ENCODE peak calls at places on chromosome 11, in six cellular contexts. One of them, this sample, is unnamed.

GRCh38 chr11:117072517-117073218 is 25.6 kb downstream of the SIK3 start:
- DNase-seq in kidney epithelial cell: peak; percentile 89
- DNase-seq in stomach: no peak
- DNase-seq in lower leg skin: no peak
- DNase-seq in right lobe of liver: no peak
- DNase-seq in brain microvascular endothelial cell: peak; percentile 93
- DNase-seq in this sample: peak; percentile 56

GRCh38 chr11:23569547-23569946 is 709.3 kb upstream of the CCDC179 start:
- DNase-seq in kidney epithelial cell: no peak
- DNase-seq in stomach: no peak
- DNase-seq in lower leg skin: no peak
- DNase-seq in right lobe of liver: no peak
- DNase-seq in brain microvascular endothelial cell: no peak
- DNase-seq in this sample: no peak

GRCh38 chr11:66848671-66849500 is 5.6 kb downstream of the RCE1 start:
- DNase-seq in kidney epithelial cell: no peak
- DNase-seq in stomach: peak; percentile 10
- DNase-seq in lower leg skin: no peak
- DNase-seq in right lobe of liver: peak; percentile 25
- DNase-seq in brain microvascular endothelial cell: no peak
- DNase-seq in this sample: no peak

GRCh38 chr11:95977534-95978174 is 53.7 kb upstream of the MTMR2 start:
- DNase-seq in kidney epithelial cell: peak; percentile 28
- DNase-seq in stomach: no peak
- DNase-seq in lower leg skin: no peak
- DNase-seq in right lobe of liver: no peak
- DNase-seq in brain microvascular endothelial cell: peak; percentile 86
- DNase-seq in this sample: no peak

GRCh38 chr11:65429069-65429681 is 6.6 kb downstream of the NEAT1 start:
- DNase-seq in kidney epithelial cell: no peak
- DNase-seq in stomach: peak; percentile 43
- DNase-seq in lower leg skin: no peak
- DNase-seq in right lobe of liver: peak; percentile 28
- DNase-seq in brain microvascular endothelial cell: peak; percentile 60
- DNase-seq in this sample: no peak

GRCh38 chr11:76834151-76834550 is 26.6 kb upstream of the ACER3 start:
- DNase-seq in kidney epithelial cell: no peak
- DNase-seq in stomach: no peak
- DNase-seq in lower leg skin: no peak
- DNase-seq in right lobe of liver: no peak
- DNase-seq in brain microvascular endothelial cell: no peak
- DNase-seq in this sample: no peak

GRCh38 chr11:46367244-46367915 is 14.1 kb upstream of the MDK start:
- DNase-seq in kidney epithelial cell: no peak
- DNase-seq in stomach: peak; percentile 78
- DNase-seq in lower leg skin: no peak
- DNase-seq in right lobe of liver: peak; percentile 69
- DNase-seq in brain microvascular endothelial cell: no peak
- DNase-seq in this sample: no peak

GRCh38 chr11:60982184-60982583 is 10.7 kb downstream of the CD6 start:
- DNase-seq in kidney epithelial cell: no peak
- DNase-seq in stomach: no peak
- DNase-seq in lower leg skin: no peak
- DNase-seq in right lobe of liver: no peak
- DNase-seq in brain microvascular endothelial cell: no peak
- DNase-seq in this sample: no peak

GRCh38 chr11:63829823-63830489 is 9.0 kb upstream of the MARK2 start:
- DNase-seq in kidney epithelial cell: no peak
- DNase-seq in stomach: no peak
- DNase-seq in lower leg skin: no peak
- DNase-seq in right lobe of liver: no peak
- DNase-seq in brain microvascular endothelial cell: peak; percentile 6
- DNase-seq in this sample: no peak

GRCh38 chr11:75240381-75241035 is at the start of gene TPBGL:
- DNase-seq in kidney epithelial cell: no peak
- DNase-seq in stomach: peak; percentile 23
- DNase-seq in lower leg skin: no peak
- DNase-seq in right lobe of liver: peak; percentile 47
- DNase-seq in brain microvascular endothelial cell: no peak
- DNase-seq in this sample: no peak

GRCh38 chr11:72740060-72740424 is 12.2 kb downstream of the ARAP1 start:
- DNase-seq in kidney epithelial cell: no peak
- DNase-seq in stomach: no peak
- DNase-seq in lower leg skin: no peak
- DNase-seq in right lobe of liver: no peak
- DNase-seq in brain microvascular endothelial cell: no peak
- DNase-seq in this sample: no peak

GRCh38 chr11:72740562-72741428 is 11.4 kb downstream of the ARAP1 start:
- DNase-seq in kidney epithelial cell: no peak
- DNase-seq in stomach: no peak
- DNase-seq in lower leg skin: no peak
- DNase-seq in right lobe of liver: no peak
- DNase-seq in brain microvascular endothelial cell: no peak
- DNase-seq in this sample: no peak

GRCh38 chr11:72741849-72742521 is 10.2 kb downstream of the ARAP1 start:
- DNase-seq in kidney epithelial cell: no peak
- DNase-seq in stomach: no peak
- DNase-seq in lower leg skin: no peak
- DNase-seq in right lobe of liver: no peak
- DNase-seq in brain microvascular endothelial cell: no peak
- DNase-seq in this sample: no peak

GRCh38 chr11:72742522-72743320 is 9.5 kb downstream of the ARAP1 start:
- DNase-seq in kidney epithelial cell: no peak
- DNase-seq in stomach: no peak
- DNase-seq in lower leg skin: no peak
- DNase-seq in right lobe of liver: no peak
- DNase-seq in brain microvascular endothelial cell: no peak
- DNase-seq in this sample: no peak

DNA sequence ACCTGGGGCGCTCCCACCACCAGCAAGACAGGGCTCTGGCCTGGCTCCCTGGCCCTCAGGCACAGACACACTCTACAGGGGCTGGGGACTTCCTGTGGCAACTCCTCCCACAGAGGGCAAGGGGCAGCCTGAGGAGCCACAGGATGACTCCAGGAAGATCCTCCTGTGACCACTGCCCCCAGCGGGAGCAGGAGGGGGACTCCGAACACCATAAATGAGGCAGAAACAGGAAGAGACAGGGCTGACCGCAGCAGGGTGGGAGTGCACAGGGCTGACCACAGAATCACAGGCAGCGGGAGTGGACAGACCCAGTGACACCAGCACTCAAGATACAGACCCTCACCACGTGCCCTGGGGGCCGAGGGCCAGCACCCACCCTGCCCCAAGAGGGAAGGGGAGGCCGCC is 10.8 kb downstream of the ARAP1 start:
- DNase-seq in kidney epithelial cell: no peak
- DNase-seq in stomach: no peak
- DNase-seq in lower leg skin: no peak
- DNase-seq in right lobe of liver: peak; percentile 69
- DNase-seq in brain microvascular endothelial cell: peak; percentile 13
- DNase-seq in this sample: no peak
- H3K4me3 ChIP-seq in kidney epithelial cell: no peak overlapping the region
- H3K4me3 ChIP-seq in stomach: no peak overlapping the region
- H3K4me3 ChIP-seq in lower leg skin: no peak overlapping the region
- H3K4me3 ChIP-seq in right lobe of liver: no peak overlapping the region
- H3K4me3 ChIP-seq in brain microvascular endothelial cell: no peak overlapping the region
- H3K4me3 ChIP-seq in this sample: no peak overlapping the region

GRCh38 chr11:89405629-89406028 is 85.5 kb downstream of the NOX4 start:
- DNase-seq in kidney epithelial cell: no peak
- DNase-seq in stomach: no peak
- DNase-seq in lower leg skin: no peak
- DNase-seq in right lobe of liver: no peak
- DNase-seq in brain microvascular endothelial cell: no peak
- DNase-seq in this sample: no peak
- TF ChIP-seq CTCF in kidney epithelial cell: peak; percentile 12
- TF ChIP-seq CTCF in stomach: no peak
- TF ChIP-seq CTCF in lower leg skin: no peak
- TF ChIP-seq CTCF in right lobe of liver: peak; percentile 31
- TF ChIP-seq CTCF in brain microvascular endothelial cell: peak; percentile 30
- TF ChIP-seq CTCF in this sample: no peak

GRCh38 chr11:122691751-122692150 is 36.2 kb downstream of the UBASH3B start:
- DNase-seq in kidney epithelial cell: no peak
- DNase-seq in stomach: no peak
- DNase-seq in lower leg skin: no peak
- DNase-seq in right lobe of liver: no peak
- DNase-seq in brain microvascular endothelial cell: no peak
- DNase-seq in this sample: no peak
- H3K4me3 ChIP-seq in kidney epithelial cell: no peak overlapping the region
- H3K4me3 ChIP-seq in stomach: no peak overlapping the region
- H3K4me3 ChIP-seq in lower leg skin: no peak overlapping the region
- H3K4me3 ChIP-seq in right lobe of liver: no peak overlapping the region
- H3K4me3 ChIP-seq in brain microvascular endothelial cell: no peak overlapping the region
- H3K4me3 ChIP-seq in this sample: no peak overlapping the region

GRCh38 chr11:15073361-15074205 is at the start of gene CALCB:
- DNase-seq in kidney epithelial cell: no peak
- DNase-seq in stomach: no peak
- DNase-seq in lower leg skin: no peak
- DNase-seq in right lobe of liver: no peak
- DNase-seq in brain microvascular endothelial cell: no peak
- DNase-seq in this sample: no peak
- TF ChIP-seq CTCF in kidney epithelial cell: no peak
- TF ChIP-seq CTCF in stomach: no peak
- TF ChIP-seq CTCF in lower leg skin: no peak
- TF ChIP-seq CTCF in right lobe of liver: no peak
- TF ChIP-seq CTCF in brain microvascular endothelial cell: no peak
- TF ChIP-seq CTCF in this sample: no peak

This sample was measured in AG04449.